ENCODE peak calls at places on chromosome X, in nine cellular contexts. Q is activated CD4-positive, alpha-beta T cell treated with anti-CD3 and anti-CD28 coated beads, Interleukin-2, amount 10 ng/mL, durations not matched to agents 7 days and 5 days; E is CD8-positive, alpha-beta memory T cell; T is stimulated activated CD4-positive, alpha-beta T cell treated with anti-CD3 and anti-CD28 coated beads, TNF-alpha, amount 100 ng/mL, for 1 hour; R is GDM1; U is NCI-H1092 treated with DMSO at 0.1 percent for 48 hours; F is COR-L47; I is neural crest cell; H is foreskin fibroblast. O is an unnamed sample.

GRCh38 chrX:48514126-48514806 is 5.5 kb downstream of the PORCN start:
- DNase-seq in Q (no peak), E (no peak), T (no peak), R (no peak), U (no peak), F (no peak), I (no peak), H (no peak), O (no peak)

GRCh38 chrX:39112143-39112542 is 310.9 kb downstream of the MID1IP1 start:
- DNase-seq in Q (no peak), E (no peak), T (no peak), R (no peak), U (no peak), F (no peak), I (no peak), H (peak), O (no peak)

GRCh38 chrX:141791856-141792255 is 46.3 kb upstream of the MAGEC3 start:
- DNase-seq in Q (no peak), E (no peak), T (no peak), R (no peak), U (no peak), F (no peak), I (no peak), H (peak), O (no peak)

GRCh38 chrX:153334654-153335295 is 822 bp downstream of the ZNF275 start:
- DNase-seq in Q (no peak), E (no peak), T (no peak), R (no peak), U (no peak), F (no peak), I (no peak), H (no peak), O (no peak)

GRCh38 chrX:138127314-138127713 is 561.4 kb downstream of the ZIC3 start:
- DNase-seq in Q (no peak), E (no peak), T (no peak), R (no peak), U (no peak), F (no peak), I (no peak), H (peak), O (no peak)

GRCh38 chrX:133444196-133444595 is 28.9 kb upstream of the GPC4 start:
- DNase-seq in Q (no peak), E (no peak), T (no peak), R (no peak), U (no peak), F (no peak), I (no peak), H (peak), O (no peak)

GRCh38 chrX:65679071-65679540 is 11.7 kb downstream of the MSN start:
- DNase-seq in Q (no peak), E (no peak), T (no peak), R (peak), U (no peak), F (no peak), I (no peak), H (peak), O (no peak)

GRCh38 chrX:74232859-74233258 is 71.1 kb upstream of the ZCCHC13 start:
- DNase-seq in Q (no peak), E (no peak), T (no peak), R (no peak), U (no peak), F (peak), I (no peak), H (peak), O (no peak)

GRCh38 chrX:137545711-137546651 is 19.9 kb upstream of the ZIC3 start:
- DNase-seq in Q (no peak), E (no peak), T (no peak), R (no peak), U (no peak), F (no peak), I (no peak), H (no peak), O (no peak)